ENCODE peak calls at places on chromosomes 16 and 17, in ten cellular contexts. G is pancreas; M is IMR-90; R is right atrium auricular region; O is heart left ventricle; I is prostate gland; B is effector memory CD4-positive, alpha-beta T cell; E is mammary epithelial cell; N is left lung; X is mesenchymal stem cell. D is an unnamed sample. For H3K36me3, the result is how much of the 10 kb centered on the place peaks cover.

GRCh38 chr17:57523926-57524634 is 221.0 kb downstream of the CCDC182 start:
- DNase-seq in G (no peak), M (peak), R (no peak), O (peak), I (peak), B (no peak), E (peak), N (peak), X (no peak), D (peak)

GRCh38 chr17:55582910-55583309 is 71.7 kb upstream of the SMIM36 start:
- DNase-seq in G (no peak), M (peak), R (no peak), O (no peak), I (no peak), B (no peak), E (no peak), N (no peak), X (peak), D (no peak)

GRCh38 chr17:21511368-21512195 is 135.4 kb downstream of the KCNJ12 start:
- DNase-seq in G (peak), M (peak), R (peak), O (peak), I (peak), B (peak), E (peak), N (peak), X (peak), D (peak)

GRCh38 chr16:12781777-12782176 is 21.9 kb downstream of the CPPED1 start:
- DNase-seq in G (no peak), M (no peak), R (no peak), O (no peak), I (no peak), B (no peak), E (no peak), N (no peak), X (no peak), D (no peak)

GRCh38 chr17:79612468-79613194 is 1.8 kb upstream of the RBFOX3 start:
- DNase-seq in G (peak), M (peak), R (no peak), O (no peak), I (no peak), B (no peak), E (peak), N (no peak), X (no peak), D (no peak)

GRCh38 chr17:47745037-47745380 is 12.0 kb downstream of the TBX21 start:
- DNase-seq in G (no peak), M (no peak), R (no peak), O (no peak), I (no peak), B (no peak), E (no peak), N (no peak), X (no peak), D (no peak)

GRCh38 chr17:7580631-7581554 is 1.5 kb downstream of the CD68 start:
- DNase-seq in G (no peak), M (no peak), R (no peak), O (peak), I (no peak), B (no peak), E (peak), N (no peak), X (no peak), D (no peak)

GRCh38 chr17:45293413-45294211 is 23.2 kb downstream of the MAP3K14 start:
- DNase-seq in G (no peak), M (peak), R (peak), O (peak), I (peak), B (no peak), E (peak), N (peak), X (peak), D (peak)

GRCh38 chr17:73042809-73043685 is 49.4 kb downstream of the SLC39A11 start:
- DNase-seq in G (no peak), M (peak), R (no peak), O (no peak), I (no peak), B (no peak), E (peak), N (no peak), X (no peak), D (no peak)

GRCh38 chr16:80693553-80693952 is 110.8 kb downstream of the CDYL2 start:
- DNase-seq in G (no peak), M (peak), R (no peak), O (no peak), I (no peak), B (no peak), E (no peak), N (no peak), X (no peak), D (no peak)

GRCh38 chr17:71987634-71988033 is 133.2 kb upstream of the SOX9 start:
- DNase-seq in G (no peak), M (peak), R (no peak), O (no peak), I (no peak), B (no peak), E (peak), N (no peak), X (no peak), D (no peak)

GRCh38 chr16:22007159-22007508 is 777 bp upstream of the MOSMO start:
- DNase-seq in G (no peak), M (no peak), R (no peak), O (no peak), I (no peak), B (no peak), E (no peak), N (no peak), X (no peak), D (no peak)

GRCh38 chr16:82395212-82395611 is 225.2 kb upstream of the MPHOSPH6 start:
- DNase-seq in G (no peak), M (no peak), R (no peak), O (no peak), I (no peak), B (no peak), E (no peak), N (no peak), X (no peak), D (no peak)

GRCh38 chr17:65519471-65519870 is 42.0 kb downstream of the AXIN2 start:
- DNase-seq in G (no peak), M (no peak), R (no peak), O (no peak), I (no peak), B (no peak), E (no peak), N (no peak), X (no peak), D (no peak)

GRCh38 chr16:80463303-80463702 is 77.5 kb upstream of the DYNLRB2 start:
- DNase-seq in G (no peak), M (no peak), R (no peak), O (no peak), I (no peak), B (no peak), E (no peak), N (no peak), X (no peak), D (no peak)

GRCh38 chr16:83307206-83307990 is 500.4 kb upstream of the HSBP1 start:
- DNase-seq in G (no peak), M (no peak), R (no peak), O (no peak), I (no peak), B (no peak), E (no peak), N (no peak), X (no peak), D (no peak)

GRCh38 chr16:21590287-21590686 is 9.1 kb upstream of the METTL9 start:
- DNase-seq in G (no peak), M (no peak), R (no peak), O (no peak), I (no peak), B (no peak), E (no peak), N (no peak), X (no peak), D (no peak)

GRCh38 chr16:11719171-11719570 is 23.5 kb downstream of the TXNDC11 start:
- DNase-seq in G (no peak), M (no peak), R (no peak), O (no peak), I (no peak), B (no peak), E (no peak), N (no peak), X (no peak), D (no peak)
- H3K36me3 ChIP-seq in G (under half), M (under half), R (under half), O (half or more), I (under half), B (under half), E (under half), N (under half), X (half or more), D (half or more)

GRCh38 chr17:67922503-67922902 is 73.8 kb downstream of the C17orf58 start:
- DNase-seq in G (no peak), M (no peak), R (no peak), O (no peak), I (no peak), B (no peak), E (no peak), N (no peak), X (no peak), D (no peak)
- H3K36me3 ChIP-seq in G (under half), M (under half), R (half or more), O (half or more), I (under half), B (half or more), E (under half), N (under half), X (half or more), D (half or more)

GRCh38 chr16:55487048-55487803 is 8.2 kb downstream of the MMP2 start:
- DNase-seq in G (no peak), M (peak), R (peak), O (peak), I (no peak), B (no peak), E (no peak), N (no peak), X (peak), D (no peak)
- H3K36me3 ChIP-seq in G (under half), M (half or more), R (under half), O (half or more), I (under half), B (under half), E (under half), N (under half), X (half or more), D (under half)

DNA sequence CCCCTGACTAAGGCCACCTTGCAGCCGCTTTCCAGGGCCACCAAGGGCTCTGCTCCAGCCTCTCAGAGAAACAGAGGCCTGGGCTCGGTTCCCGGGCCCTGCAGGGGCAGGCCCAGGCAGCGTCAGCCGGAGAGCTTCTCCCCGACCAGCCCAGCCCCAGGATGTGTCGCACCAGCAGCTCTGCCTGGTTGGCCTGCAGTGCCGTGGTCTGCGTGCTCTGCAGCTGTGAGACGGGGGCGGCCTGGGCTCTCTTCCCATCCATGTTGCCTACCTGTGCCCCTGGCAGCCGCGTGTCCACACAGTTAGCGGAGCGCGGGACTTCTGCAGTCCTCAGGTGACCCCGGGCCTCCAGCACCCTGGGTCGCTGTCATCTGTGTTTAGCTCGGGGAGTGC is 4.8 kb downstream of the IGFALS start:
- DNase-seq in G (peak), M (no peak), R (no peak), O (no peak), I (peak), B (no peak), E (no peak), N (peak), X (no peak), D (peak)
- H3K36me3 ChIP-seq in G (under half), M (under half), R (under half), O (under half), I (under half), B (under half), E (under half), N (under half), X (under half), D (under half)

DNA sequence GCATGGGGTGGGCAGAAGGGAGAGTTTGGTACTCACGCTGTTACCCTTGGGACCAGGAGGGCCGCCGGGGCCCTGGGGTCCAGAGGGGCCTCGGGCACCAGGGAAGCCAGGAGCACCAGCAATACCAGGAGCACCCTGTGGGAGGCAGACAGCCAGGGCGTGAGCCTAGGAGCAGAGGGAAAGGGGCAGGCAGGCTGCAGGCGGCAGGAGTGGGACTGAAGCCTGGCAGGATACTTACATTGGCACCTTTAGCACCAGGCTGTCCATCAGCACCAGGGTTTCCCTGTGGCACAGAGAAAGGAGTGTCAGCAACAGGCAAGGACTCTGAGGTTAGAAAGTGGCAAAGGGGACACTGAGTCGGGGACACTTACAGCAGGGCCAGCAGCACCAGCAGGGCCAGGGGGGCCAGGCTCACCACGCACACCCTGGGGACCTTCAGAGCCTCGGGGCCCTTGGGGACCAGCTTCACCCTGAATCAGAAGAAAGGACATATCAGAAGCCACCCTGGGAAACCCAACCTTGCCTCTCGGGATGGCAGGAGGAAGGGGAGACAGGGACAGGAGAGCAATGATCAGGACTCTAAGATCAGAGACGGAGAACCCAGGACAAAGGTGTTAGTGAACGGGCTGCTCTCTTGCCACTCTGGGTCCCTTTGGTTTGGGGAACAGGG is 6.1 kb downstream of the COL1A1 start:
- DNase-seq in G (no peak), M (peak), R (no peak), O (no peak), I (no peak), B (no peak), E (no peak), N (peak), X (peak), D (peak)
- H3K36me3 ChIP-seq in G (under half), M (half or more), R (half or more), O (half or more), I (under half), B (under half), E (under half), N (under half), X (half or more), D (half or more)

DNA sequence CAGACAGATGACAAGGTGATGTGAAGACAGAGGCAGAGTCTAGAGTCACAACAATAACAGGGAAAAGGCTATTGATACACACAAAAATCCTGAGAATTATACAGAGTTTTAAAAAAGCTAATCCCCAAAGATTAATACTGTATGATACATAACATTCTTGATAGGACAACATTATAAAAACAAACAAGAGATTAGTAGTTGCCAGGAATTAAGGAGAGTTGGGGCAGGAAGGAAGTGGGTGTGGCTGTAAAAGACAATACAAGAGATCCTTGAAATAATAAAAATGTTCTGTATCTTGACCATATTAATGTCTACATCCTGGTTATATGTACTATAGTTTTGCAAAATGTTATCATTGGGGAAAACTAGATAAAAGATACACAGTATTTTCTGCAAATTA is 309.5 kb upstream of the PMFBP1 start:
- DNase-seq in G (no peak), M (no peak), R (no peak), O (no peak), I (no peak), B (no peak), E (no peak), N (no peak), X (no peak), D (no peak)
- H3K36me3 ChIP-seq in G (under half), M (under half), R (under half), O (under half), I (under half), B (under half), E (under half), N (under half), X (under half), D (under half)

GRCh38 chr16:2233872-2234812 is 2.1 kb upstream of the DNASE1L2 start:
- DNase-seq in G (peak), M (no peak), R (no peak), O (no peak), I (no peak), B (no peak), E (no peak), N (peak), X (no peak), D (no peak)
- H3K36me3 ChIP-seq in G (under half), M (half or more), R (half or more), O (half or more), I (under half), B (half or more), E (under half), N (under half), X (half or more), D (half or more)

GRCh38 chr16:30665155-30665829 is 7.1 kb downstream of the FBRS start:
- DNase-seq in G (no peak), M (no peak), R (no peak), O (no peak), I (no peak), B (no peak), E (no peak), N (no peak), X (no peak), D (no peak)
- H3K36me3 ChIP-seq in G (under half), M (half or more), R (half or more), O (half or more), I (half or more), B (half or more), E (under half), N (under half), X (half or more), D (half or more)

GRCh38 chr16:71859751-71860521 is 14.2 kb downstream of the ATXN1L start:
- DNase-seq in G (no peak), M (no peak), R (no peak), O (no peak), I (no peak), B (no peak), E (no peak), N (no peak), X (no peak), D (no peak)

GRCh38 chr16:71869089-71869488 is 14.9 kb downstream of the ZNF821 start:
- DNase-seq in G (no peak), M (no peak), R (no peak), O (no peak), I (no peak), B (no peak), E (no peak), N (no peak), X (no peak), D (no peak)

GRCh38 chr16:71867934-71868333 is 16.0 kb downstream of the ZNF821 start:
- DNase-seq in G (no peak), M (no peak), R (no peak), O (no peak), I (no peak), B (no peak), E (no peak), N (no peak), X (no peak), D (no peak)

GRCh38 chr16:71865173-71865863 is 18.7 kb downstream of the ZNF821 start:
- DNase-seq in G (no peak), M (no peak), R (no peak), O (no peak), I (no peak), B (no peak), E (no peak), N (no peak), X (no peak), D (no peak)

GRCh38 chr16:71863995-71864394 is 18.2 kb downstream of the ATXN1L start:
- DNase-seq in G (no peak), M (no peak), R (no peak), O (no peak), I (no peak), B (no peak), E (no peak), N (no peak), X (no peak), D (no peak)
- H3K36me3 ChIP-seq in G (under half), M (under half), R (under half), O (half or more), I (under half), B (half or more), E (under half), N (under half), X (half or more), D (half or more)

GRCh38 chr17:743139-743538 is 8.9 kb downstream of the GEMIN4 start:
- DNase-seq in G (no peak), M (no peak), R (no peak), O (no peak), I (no peak), B (no peak), E (no peak), N (no peak), X (no peak), D (no peak)

GRCh38 chr17:742147-742793 is 9.8 kb downstream of the GEMIN4 start:
- DNase-seq in G (no peak), M (no peak), R (no peak), O (no peak), I (no peak), B (no peak), E (no peak), N (no peak), X (no peak), D (no peak)

GRCh38 chr17:737561-738113 is 5.2 kb downstream of the TLCD3A start:
- DNase-seq in G (no peak), M (no peak), R (no peak), O (no peak), I (no peak), B (no peak), E (peak), N (no peak), X (no peak), D (no peak)

GRCh38 chr17:744937-745336 is 7.1 kb downstream of the GEMIN4 start:
- DNase-seq in G (no peak), M (no peak), R (no peak), O (no peak), I (no peak), B (no peak), E (no peak), N (no peak), X (no peak), D (no peak)

GRCh38 chr17:740240-741055 is 8.1 kb downstream of the TLCD3A start:
- DNase-seq in G (no peak), M (no peak), R (no peak), O (no peak), I (no peak), B (no peak), E (no peak), N (no peak), X (no peak), D (no peak)
- H3K36me3 ChIP-seq in G (under half), M (half or more), R (half or more), O (half or more), I (under half), B (under half), E (under half), N (under half), X (half or more), D (half or more)

D was measured in lower lobe of right lung.